ENCODE peak calls at places on chromosomes 13 and 19, in ten cellular contexts. N, M, C, F, L, R, K, I, T and Y are unnamed samples. For H3K9me3 and H3K4me1, the result is how much of the 10 kb centered on the place peaks cover.

GRCh38 chr13:42354246-42355117 is 82.5 kb downstream of the AKAP11 start:
- DNase-seq in N (no peak), M (peak), C (no peak), F (no peak), L (no peak), R (no peak), K (peak), I (no peak), T (no peak), Y (peak)

GRCh38 chr19:29376855-29377354 is 148.9 kb upstream of the VSTM2B start:
- DNase-seq in N (no peak), M (no peak), C (no peak), F (no peak), L (no peak), R (peak), K (no peak), I (no peak), T (no peak), Y (no peak)

GRCh38 chr13:49810825-49811526 is 18.5 kb upstream of the KPNA3 start:
- DNase-seq in N (no peak), M (no peak), C (no peak), F (no peak), L (peak), R (no peak), K (peak), I (peak), T (no peak), Y (no peak)

GRCh38 chr13:66446413-66446812 is 783.7 kb downstream of the PCDH9 start:
- DNase-seq in N (no peak), M (no peak), C (no peak), F (no peak), L (no peak), R (no peak), K (no peak), I (no peak), T (no peak), Y (no peak)

GRCh38 chr19:4375164-4375619 is 25.2 kb downstream of the SH3GL1 start:
- DNase-seq in N (no peak), M (no peak), C (peak), F (peak), L (peak), R (no peak), K (no peak), I (no peak), T (no peak), Y (peak)

GRCh38 chr13:43911871-43912270 is 32.2 kb downstream of the LACC1 start:
- DNase-seq in N (no peak), M (no peak), C (no peak), F (no peak), L (no peak), R (no peak), K (no peak), I (no peak), T (no peak), Y (no peak)

GRCh38 chr13:23467932-23468278 is 34.4 kb upstream of the SACS start:
- DNase-seq in N (no peak), M (no peak), C (no peak), F (no peak), L (no peak), R (no peak), K (no peak), I (no peak), T (no peak), Y (no peak)

GRCh38 chr19:47608908-47609879 is at the start of gene BICRA:
- DNase-seq in N (peak), M (peak), C (peak), F (peak), L (peak), R (peak), K (peak), I (peak), T (peak), Y (peak)

GRCh38 chr13:60591348-60591747 is 194.3 kb downstream of the TDRD3 start:
- DNase-seq in N (no peak), M (no peak), C (no peak), F (no peak), L (no peak), R (no peak), K (peak), I (no peak), T (no peak), Y (no peak)

GRCh38 chr13:57666554-57666953 is 35.0 kb downstream of the PCDH17 start:
- DNase-seq in N (no peak), M (no peak), C (no peak), F (no peak), L (no peak), R (no peak), K (no peak), I (no peak), T (no peak), Y (no peak)

GRCh38 chr13:45133396-45134118 is 13.2 kb downstream of the GTF2F2 start:
- DNase-seq in N (no peak), M (no peak), C (no peak), F (no peak), L (no peak), R (no peak), K (no peak), I (peak), T (no peak), Y (no peak)

GRCh38 chr13:100673376-100673830 is 1.2 kb downstream of the TMTC4 start:
- DNase-seq in N (no peak), M (no peak), C (no peak), F (no peak), L (no peak), R (peak), K (no peak), I (peak), T (no peak), Y (no peak)

GRCh38 chr13:48532146-48532472 is 771 bp downstream of the RCBTB2 start:
- DNase-seq in N (no peak), M (no peak), C (no peak), F (no peak), L (no peak), R (no peak), K (peak), I (no peak), T (no peak), Y (no peak)

GRCh38 chr13:41460930-41461329 is 3.6 kb downstream of the RGCC start:
- DNase-seq in N (no peak), M (no peak), C (no peak), F (no peak), L (no peak), R (no peak), K (no peak), I (no peak), T (no peak), Y (no peak)

GRCh38 chr13:77207943-77208342 is 119.0 kb downstream of the MYCBP2 start:
- DNase-seq in N (no peak), M (no peak), C (no peak), F (no peak), L (no peak), R (no peak), K (peak), I (no peak), T (no peak), Y (no peak)

GRCh38 chr19:6551091-6551490 is 20.3 kb downstream of the TNFSF9 start:
- DNase-seq in N (no peak), M (no peak), C (no peak), F (no peak), L (no peak), R (no peak), K (no peak), I (no peak), T (no peak), Y (no peak)

GRCh38 chr13:52034616-52035226 is 10.2 kb downstream of the UTP14C start:
- DNase-seq in N (no peak), M (no peak), C (no peak), F (no peak), L (no peak), R (no peak), K (peak), I (no peak), T (no peak), Y (no peak)

GRCh38 chr19:47005873-47006272 is 13.8 kb upstream of the NPAS1 start:
- DNase-seq in N (no peak), M (no peak), C (no peak), F (no peak), L (no peak), R (no peak), K (no peak), I (no peak), T (no peak), Y (no peak)

GRCh38 chr13:30037766-30038165 is 187.3 kb upstream of the UBL3 start:
- DNase-seq in N (no peak), M (no peak), C (no peak), F (no peak), L (no peak), R (no peak), K (peak), I (no peak), T (no peak), Y (no peak)

GRCh38 chr19:55370305-55370988 is at the start of gene IL11:
- DNase-seq in N (no peak), M (no peak), C (no peak), F (no peak), L (no peak), R (no peak), K (peak), I (no peak), T (no peak), Y (no peak)
- TF ChIP-seq POLR2A in N (no peak), M (no peak), C (no peak), F (no peak), L (no peak), R (no peak), K (peak), I (no peak), T (no peak), Y (no peak)

GRCh38 chr19:395467-395866 is 13.5 kb downstream of the C2CD4C start:
- DNase-seq in N (no peak), M (no peak), C (no peak), F (no peak), L (no peak), R (no peak), K (no peak), I (no peak), T (no peak), Y (no peak)
- H3K9me3 ChIP-seq in N (under half), M (under half), C (under half), F (under half), L (under half), R (under half), K (under half), I (under half), T (under half), Y (under half)

GRCh38 chr19:54630784-54631183 is 500 bp downstream of the LILRB1 start:
- DNase-seq in N (no peak), M (no peak), C (no peak), F (no peak), L (no peak), R (no peak), K (no peak), I (no peak), T (no peak), Y (no peak)

GRCh38 chr19:54631489-54631888 is 1.2 kb downstream of the LILRB1 start:
- DNase-seq in N (no peak), M (no peak), C (no peak), F (no peak), L (no peak), R (no peak), K (no peak), I (no peak), T (no peak), Y (no peak)

GRCh38 chr19:54626757-54627156 is 3.5 kb upstream of the LILRB1 start:
- DNase-seq in N (no peak), M (no peak), C (no peak), F (no peak), L (no peak), R (peak), K (no peak), I (no peak), T (no peak), Y (no peak)
- H3K4me1 ChIP-seq in N (under half), M (under half), C (under half), F (under half), L (under half), R (under half), K (under half), I (under half), T (under half), Y (under half)

DNA sequence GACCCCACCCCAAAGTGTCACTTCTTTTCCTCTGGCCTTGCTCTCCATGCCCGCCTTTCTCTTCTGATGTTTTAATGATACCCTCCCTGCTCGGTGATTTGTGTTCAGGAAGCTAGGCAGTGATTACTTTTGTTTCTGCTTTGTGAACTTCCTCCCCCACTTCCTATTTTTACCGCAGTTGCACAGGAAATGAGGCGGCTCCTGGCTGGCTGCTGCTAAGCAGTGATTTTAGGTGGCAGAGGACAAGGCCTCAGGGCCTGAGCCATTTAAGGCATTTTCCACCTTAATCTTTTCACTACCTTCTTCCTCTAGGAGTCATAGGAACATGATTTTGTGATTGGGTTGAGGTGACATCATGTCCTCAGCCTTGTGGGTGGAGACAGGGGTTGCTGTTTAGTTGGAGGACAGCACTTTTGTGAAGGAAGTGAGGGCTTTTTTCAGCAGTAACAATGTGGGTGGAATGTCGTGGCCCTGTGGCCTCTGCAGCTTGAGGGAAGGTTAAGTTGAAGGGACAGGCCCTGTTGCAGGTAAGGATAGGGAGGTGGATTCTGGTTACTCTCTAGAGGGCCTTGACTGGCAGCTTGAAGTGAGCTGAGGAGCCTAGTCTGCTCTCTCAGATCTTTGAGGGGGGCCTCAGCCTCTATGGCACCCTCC is 15.7 kb downstream of the GARRE1 start:
- DNase-seq in N (peak), M (peak), C (peak), F (peak), L (peak), R (peak), K (peak), I (no peak), T (peak), Y (peak)
- TF ChIP-seq POLR2A in N (peak), M (no peak), C (no peak), F (peak), L (no peak), R (no peak), K (no peak), I (no peak), T (no peak), Y (no peak)

GRCh38 chr19:15979293-15979692 is 30.5 kb downstream of the OR10H4 start:
- DNase-seq in N (no peak), M (no peak), C (no peak), F (no peak), L (no peak), R (no peak), K (no peak), I (no peak), T (no peak), Y (no peak)

GRCh38 chr19:15977193-15977592 is 28.4 kb downstream of the OR10H4 start:
- DNase-seq in N (no peak), M (no peak), C (no peak), F (no peak), L (no peak), R (no peak), K (no peak), I (peak), T (no peak), Y (no peak)

DNA sequence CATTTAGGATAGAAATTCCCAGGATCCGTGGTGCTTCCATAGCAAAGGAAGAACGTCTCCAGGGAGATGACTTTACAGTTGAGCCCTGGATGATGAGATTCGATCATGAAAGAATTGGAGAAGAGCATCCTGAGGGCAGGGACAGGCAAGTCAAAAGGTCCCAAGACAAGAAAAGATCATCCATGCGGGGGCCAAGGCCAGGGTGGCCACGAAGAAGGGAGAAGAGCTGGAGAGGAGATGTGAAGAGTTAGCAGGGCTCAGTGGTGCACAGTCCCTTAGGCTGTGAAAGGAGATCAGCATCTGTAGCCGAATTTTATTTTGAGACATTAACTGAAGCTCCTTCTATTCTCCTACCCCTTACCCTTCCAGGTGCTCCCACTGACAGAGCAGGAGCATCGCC is 28.9 kb downstream of the OR10H4 start:
- DNase-seq in N (no peak), M (no peak), C (no peak), F (no peak), L (no peak), R (no peak), K (no peak), I (no peak), T (no peak), Y (no peak)
- H3K9me3 ChIP-seq in N (under half), M (under half), C (under half), F (under half), L (under half), R (under half), K (under half), I (under half), T (under half), Y (under half)

GRCh38 chr19:2058570-2059421 is 7.8 kb upstream of the MKNK2 start:
- DNase-seq in N (no peak), M (no peak), C (no peak), F (peak), L (no peak), R (no peak), K (no peak), I (no peak), T (no peak), Y (no peak)
- H3K4me1 ChIP-seq in N (under half), M (half or more), C (under half), F (half or more), L (under half), R (half or more), K (under half), I (under half), T (under half), Y (half or more)

GRCh38 chr13:110097013-110097412 is 209.9 kb downstream of the COL4A1 start:
- DNase-seq in N (no peak), M (no peak), C (no peak), F (no peak), L (no peak), R (no peak), K (peak), I (no peak), T (no peak), Y (no peak)
- TF ChIP-seq POLR2A in N (no peak), M (no peak), C (no peak), F (no peak), L (no peak), R (no peak), K (no peak), I (no peak), T (no peak), Y (no peak)